ENCODE peak calls at places on chromosome 17, in six cellular contexts. One of them, this sample, is unnamed.

GRCh38 chr17:61251939-61252865 is 147.4 kb upstream of the TBX2 start:
- DNase-seq in activated naive CD4-positive, alpha-beta T cell: no peak
- DNase-seq in B cell: no peak
- DNase-seq in MG63: peak
- DNase-seq in HCT116: no peak
- DNase-seq in activated CD4-positive, alpha-beta T cell treated with anti-CD3 and anti-CD28 coated beads, Interleukin-2, amount 50 U/mL, for 48 hours: no peak
- DNase-seq in this sample: no peak

GRCh38 chr17:82297280-82297803 is 20.1 kb downstream of the CD7 start:
- DNase-seq in activated naive CD4-positive, alpha-beta T cell: peak
- DNase-seq in B cell: peak
- DNase-seq in MG63: peak
- DNase-seq in HCT116: no peak
- DNase-seq in activated CD4-positive, alpha-beta T cell treated with anti-CD3 and anti-CD28 coated beads, Interleukin-2, amount 50 U/mL, for 48 hours: peak
- DNase-seq in this sample: no peak

GRCh38 chr17:3724373-3725077 is 822 bp downstream of the HASPIN start:
- DNase-seq in activated naive CD4-positive, alpha-beta T cell: no peak
- DNase-seq in B cell: no peak
- DNase-seq in MG63: no peak
- DNase-seq in HCT116: no peak
- DNase-seq in activated CD4-positive, alpha-beta T cell treated with anti-CD3 and anti-CD28 coated beads, Interleukin-2, amount 50 U/mL, for 48 hours: no peak
- DNase-seq in this sample: no peak

GRCh38 chr17:47802341-47803022 is 19.1 kb downstream of the OSBPL7 start:
- DNase-seq in activated naive CD4-positive, alpha-beta T cell: no peak
- DNase-seq in B cell: peak
- DNase-seq in MG63: peak
- DNase-seq in HCT116: peak
- DNase-seq in activated CD4-positive, alpha-beta T cell treated with anti-CD3 and anti-CD28 coated beads, Interleukin-2, amount 50 U/mL, for 48 hours: peak
- DNase-seq in this sample: peak

GRCh38 chr17:79740413-79740812 is 9.7 kb downstream of the ENPP7 start:
- DNase-seq in activated naive CD4-positive, alpha-beta T cell: no peak
- DNase-seq in B cell: no peak
- DNase-seq in MG63: no peak
- DNase-seq in HCT116: no peak
- DNase-seq in activated CD4-positive, alpha-beta T cell treated with anti-CD3 and anti-CD28 coated beads, Interleukin-2, amount 50 U/mL, for 48 hours: no peak
- DNase-seq in this sample: no peak

GRCh38 chr17:73232587-73233373 is 28.9 kb downstream of the CPSF4L start:
- DNase-seq in activated naive CD4-positive, alpha-beta T cell: no peak
- DNase-seq in B cell: no peak
- DNase-seq in MG63: peak
- DNase-seq in HCT116: no peak
- DNase-seq in activated CD4-positive, alpha-beta T cell treated with anti-CD3 and anti-CD28 coated beads, Interleukin-2, amount 50 U/mL, for 48 hours: peak
- DNase-seq in this sample: no peak

GRCh38 chr17:68868708-68869107 is 86.5 kb downstream of the ABCA8 start:
- DNase-seq in activated naive CD4-positive, alpha-beta T cell: no peak
- DNase-seq in B cell: no peak
- DNase-seq in MG63: no peak
- DNase-seq in HCT116: no peak
- DNase-seq in activated CD4-positive, alpha-beta T cell treated with anti-CD3 and anti-CD28 coated beads, Interleukin-2, amount 50 U/mL, for 48 hours: no peak
- DNase-seq in this sample: no peak

GRCh38 chr17:41178341-41178740 is 320 bp upstream of the KRTAP4-2 start:
- DNase-seq in activated naive CD4-positive, alpha-beta T cell: no peak
- DNase-seq in B cell: no peak
- DNase-seq in MG63: peak
- DNase-seq in HCT116: no peak
- DNase-seq in activated CD4-positive, alpha-beta T cell treated with anti-CD3 and anti-CD28 coated beads, Interleukin-2, amount 50 U/mL, for 48 hours: no peak
- DNase-seq in this sample: no peak

GRCh38 chr17:8859029-8859803 is 8.3 kb downstream of the PIK3R6 start:
- DNase-seq in activated naive CD4-positive, alpha-beta T cell: no peak
- DNase-seq in B cell: no peak
- DNase-seq in MG63: no peak
- DNase-seq in HCT116: no peak
- DNase-seq in activated CD4-positive, alpha-beta T cell treated with anti-CD3 and anti-CD28 coated beads, Interleukin-2, amount 50 U/mL, for 48 hours: no peak
- DNase-seq in this sample: no peak

GRCh38 chr17:56290486-56291118 is 137.3 kb downstream of the ANKFN1 start:
- DNase-seq in activated naive CD4-positive, alpha-beta T cell: no peak
- DNase-seq in B cell: no peak
- DNase-seq in MG63: no peak
- DNase-seq in HCT116: no peak
- DNase-seq in activated CD4-positive, alpha-beta T cell treated with anti-CD3 and anti-CD28 coated beads, Interleukin-2, amount 50 U/mL, for 48 hours: no peak
- DNase-seq in this sample: no peak

GRCh38 chr17:49546546-49547535 is 28.8 kb upstream of the NXPH3 start:
- DNase-seq in activated naive CD4-positive, alpha-beta T cell: no peak
- DNase-seq in B cell: no peak
- DNase-seq in MG63: no peak
- DNase-seq in HCT116: no peak
- DNase-seq in activated CD4-positive, alpha-beta T cell treated with anti-CD3 and anti-CD28 coated beads, Interleukin-2, amount 50 U/mL, for 48 hours: no peak
- DNase-seq in this sample: no peak

GRCh38 chr17:28885363-28885762 is 12.2 kb downstream of the FLOT2 start:
- DNase-seq in activated naive CD4-positive, alpha-beta T cell: no peak
- DNase-seq in B cell: no peak
- DNase-seq in MG63: no peak
- DNase-seq in HCT116: no peak
- DNase-seq in activated CD4-positive, alpha-beta T cell treated with anti-CD3 and anti-CD28 coated beads, Interleukin-2, amount 50 U/mL, for 48 hours: no peak
- DNase-seq in this sample: no peak

GRCh38 chr17:64084086-64084939 is 45.6 kb downstream of the ERN1 start:
- DNase-seq in activated naive CD4-positive, alpha-beta T cell: no peak
- DNase-seq in B cell: no peak
- DNase-seq in MG63: peak
- DNase-seq in HCT116: no peak
- DNase-seq in activated CD4-positive, alpha-beta T cell treated with anti-CD3 and anti-CD28 coated beads, Interleukin-2, amount 50 U/mL, for 48 hours: no peak
- DNase-seq in this sample: no peak

GRCh38 chr17:3528604-3529511 is 28.8 kb downstream of the TRPV3 start:
- DNase-seq in activated naive CD4-positive, alpha-beta T cell: no peak
- DNase-seq in B cell: no peak
- DNase-seq in MG63: no peak
- DNase-seq in HCT116: no peak
- DNase-seq in activated CD4-positive, alpha-beta T cell treated with anti-CD3 and anti-CD28 coated beads, Interleukin-2, amount 50 U/mL, for 48 hours: no peak
- DNase-seq in this sample: no peak

GRCh38 chr17:40025991-40026815 is 11.0 kb downstream of the CSF3 start:
- DNase-seq in activated naive CD4-positive, alpha-beta T cell: no peak
- DNase-seq in B cell: no peak
- DNase-seq in MG63: no peak
- DNase-seq in HCT116: no peak
- DNase-seq in activated CD4-positive, alpha-beta T cell treated with anti-CD3 and anti-CD28 coated beads, Interleukin-2, amount 50 U/mL, for 48 hours: no peak
- DNase-seq in this sample: no peak

GRCh38 chr17:76909971-76910760 is 42.0 kb downstream of the MGAT5B start:
- DNase-seq in activated naive CD4-positive, alpha-beta T cell: no peak
- DNase-seq in B cell: no peak
- DNase-seq in MG63: peak
- DNase-seq in HCT116: peak
- DNase-seq in activated CD4-positive, alpha-beta T cell treated with anti-CD3 and anti-CD28 coated beads, Interleukin-2, amount 50 U/mL, for 48 hours: peak
- DNase-seq in this sample: no peak

GRCh38 chr17:76314392-76315227 is 6.5 kb upstream of the QRICH2 start:
- DNase-seq in activated naive CD4-positive, alpha-beta T cell: no peak
- DNase-seq in B cell: no peak
- DNase-seq in MG63: no peak
- DNase-seq in HCT116: no peak
- DNase-seq in activated CD4-positive, alpha-beta T cell treated with anti-CD3 and anti-CD28 coated beads, Interleukin-2, amount 50 U/mL, for 48 hours: no peak
- DNase-seq in this sample: no peak

GRCh38 chr17:74430385-74430705 is 1.5 kb upstream of the GPRC5C start:
- DNase-seq in activated naive CD4-positive, alpha-beta T cell: no peak
- DNase-seq in B cell: peak
- DNase-seq in MG63: no peak
- DNase-seq in HCT116: no peak
- DNase-seq in activated CD4-positive, alpha-beta T cell treated with anti-CD3 and anti-CD28 coated beads, Interleukin-2, amount 50 U/mL, for 48 hours: no peak
- DNase-seq in this sample: no peak

GRCh38 chr17:29136998-29137730 is 43.0 kb downstream of the MYO18A start:
- DNase-seq in activated naive CD4-positive, alpha-beta T cell: no peak
- DNase-seq in B cell: no peak
- DNase-seq in MG63: no peak
- DNase-seq in HCT116: no peak
- DNase-seq in activated CD4-positive, alpha-beta T cell treated with anti-CD3 and anti-CD28 coated beads, Interleukin-2, amount 50 U/mL, for 48 hours: peak
- DNase-seq in this sample: no peak

GRCh38 chr17:77601054-77601979 is 357.2 kb upstream of the TNRC6C start:
- DNase-seq in activated naive CD4-positive, alpha-beta T cell: no peak
- DNase-seq in B cell: no peak
- DNase-seq in MG63: no peak
- DNase-seq in HCT116: no peak
- DNase-seq in activated CD4-positive, alpha-beta T cell treated with anti-CD3 and anti-CD28 coated beads, Interleukin-2, amount 50 U/mL, for 48 hours: no peak
- DNase-seq in this sample: peak

GRCh38 chr17:81099888-81100287 is 64.9 kb downstream of the BAIAP2 start:
- DNase-seq in activated naive CD4-positive, alpha-beta T cell: no peak
- DNase-seq in B cell: no peak
- DNase-seq in MG63: no peak
- DNase-seq in HCT116: no peak
- DNase-seq in activated CD4-positive, alpha-beta T cell treated with anti-CD3 and anti-CD28 coated beads, Interleukin-2, amount 50 U/mL, for 48 hours: no peak
- DNase-seq in this sample: no peak

GRCh38 chr17:78128616-78129384 is at the start of gene TMC6:
- DNase-seq in activated naive CD4-positive, alpha-beta T cell: no peak
- DNase-seq in B cell: peak
- DNase-seq in MG63: no peak
- DNase-seq in HCT116: peak
- DNase-seq in activated CD4-positive, alpha-beta T cell treated with anti-CD3 and anti-CD28 coated beads, Interleukin-2, amount 50 U/mL, for 48 hours: peak
- DNase-seq in this sample: peak

GRCh38 chr17:42675348-42675983 is 1.3 kb downstream of the PLEKHH3 start:
- DNase-seq in activated naive CD4-positive, alpha-beta T cell: no peak
- DNase-seq in B cell: no peak
- DNase-seq in MG63: no peak
- DNase-seq in HCT116: no peak
- DNase-seq in activated CD4-positive, alpha-beta T cell treated with anti-CD3 and anti-CD28 coated beads, Interleukin-2, amount 50 U/mL, for 48 hours: no peak
- DNase-seq in this sample: no peak

GRCh38 chr17:63446218-63446980 is at the start of gene CYB561:
- DNase-seq in activated naive CD4-positive, alpha-beta T cell: peak
- DNase-seq in B cell: peak
- DNase-seq in MG63: peak
- DNase-seq in HCT116: peak
- DNase-seq in activated CD4-positive, alpha-beta T cell treated with anti-CD3 and anti-CD28 coated beads, Interleukin-2, amount 50 U/mL, for 48 hours: peak
- DNase-seq in this sample: peak

GRCh38 chr17:9002610-9003354 is 18.5 kb upstream of the NTN1 start:
- DNase-seq in activated naive CD4-positive, alpha-beta T cell: no peak
- DNase-seq in B cell: no peak
- DNase-seq in MG63: peak
- DNase-seq in HCT116: no peak
- DNase-seq in activated CD4-positive, alpha-beta T cell treated with anti-CD3 and anti-CD28 coated beads, Interleukin-2, amount 50 U/mL, for 48 hours: no peak
- DNase-seq in this sample: no peak

GRCh38 chr17:81646869-81647600 is 9.3 kb downstream of the PDE6G start:
- DNase-seq in activated naive CD4-positive, alpha-beta T cell: no peak
- DNase-seq in B cell: no peak
- DNase-seq in MG63: no peak
- DNase-seq in HCT116: no peak
- DNase-seq in activated CD4-positive, alpha-beta T cell treated with anti-CD3 and anti-CD28 coated beads, Interleukin-2, amount 50 U/mL, for 48 hours: no peak
- DNase-seq in this sample: no peak

GRCh38 chr17:32774286-32775084 is 102.4 kb downstream of the MYO1D start:
- DNase-seq in activated naive CD4-positive, alpha-beta T cell: no peak
- DNase-seq in B cell: no peak
- DNase-seq in MG63: no peak
- DNase-seq in HCT116: no peak
- DNase-seq in activated CD4-positive, alpha-beta T cell treated with anti-CD3 and anti-CD28 coated beads, Interleukin-2, amount 50 U/mL, for 48 hours: no peak
- DNase-seq in this sample: no peak

GRCh38 chr17:6712058-6712853 is 913 bp downstream of the SLC13A5 start:
- DNase-seq in activated naive CD4-positive, alpha-beta T cell: no peak
- DNase-seq in B cell: no peak
- DNase-seq in MG63: peak
- DNase-seq in HCT116: no peak
- DNase-seq in activated CD4-positive, alpha-beta T cell treated with anti-CD3 and anti-CD28 coated beads, Interleukin-2, amount 50 U/mL, for 48 hours: no peak
- DNase-seq in this sample: no peak

GRCh38 chr17:75756451-75757085 is 8.4 kb downstream of the GALK1 start:
- DNase-seq in activated naive CD4-positive, alpha-beta T cell: no peak
- DNase-seq in B cell: no peak
- DNase-seq in MG63: no peak
- DNase-seq in HCT116: no peak
- DNase-seq in activated CD4-positive, alpha-beta T cell treated with anti-CD3 and anti-CD28 coated beads, Interleukin-2, amount 50 U/mL, for 48 hours: no peak
- DNase-seq in this sample: no peak

GRCh38 chr17:70869402-70870085 is 700.2 kb downstream of the KCNJ2 start:
- DNase-seq in activated naive CD4-positive, alpha-beta T cell: no peak
- DNase-seq in B cell: no peak
- DNase-seq in MG63: no peak
- DNase-seq in HCT116: no peak
- DNase-seq in activated CD4-positive, alpha-beta T cell treated with anti-CD3 and anti-CD28 coated beads, Interleukin-2, amount 50 U/mL, for 48 hours: no peak
- DNase-seq in this sample: no peak

This sample was measured in D721Med.